ENCODE peak calls at places on chromosomes 1 and 21, in four cellular contexts. Y, E, X and A are unnamed samples.

GRCh38 chr1:179774033-179774432 is 30.9 kb downstream of the FAM163A start:
- DNase-seq in Y (no peak), E (no peak), X (no peak), A (no peak)

GRCh38 chr1:173580658-173581057 is 22.2 kb downstream of the SLC9C2 start:
- DNase-seq in Y (peak; percentile 50), E (no peak), X (no peak), A (no peak)

GRCh38 chr1:1907098-1907736 is 7.8 kb upstream of the CALML6 start:
- DNase-seq in Y (no peak), E (peak; percentile 73), X (peak; percentile 90), A (no peak)

GRCh38 chr1:63575340-63575826 is 17.8 kb upstream of the PGM1 start:
- DNase-seq in Y (peak; percentile 84), E (peak; percentile 32), X (peak; percentile 39), A (no peak)

GRCh38 chr1:107670397-107670796 is 294.6 kb downstream of the VAV3 start:
- DNase-seq in Y (no peak), E (no peak), X (no peak), A (no peak)

GRCh38 chr1:66253330-66253921 is 280.5 kb upstream of the SGIP1 start:
- DNase-seq in Y (peak; percentile 88), E (peak; percentile 76), X (peak; percentile 78), A (peak; percentile 52)

GRCh38 chr1:71796044-71796443 is 486.3 kb downstream of the NEGR1 start:
- DNase-seq in Y (peak; percentile 22), E (peak; percentile 12), X (peak; percentile 31), A (no peak)

GRCh38 chr1:44348046-44348628 is 6.9 kb downstream of the ERI3 start:
- DNase-seq in Y (no peak), E (no peak), X (no peak), A (no peak)

GRCh38 chr1:29505537-29506220 is 269.4 kb downstream of the PTPRU start:
- DNase-seq in Y (no peak), E (no peak), X (no peak), A (no peak)

GRCh38 chr1:70210820-70211219 is 5.4 kb upstream of the LRRC40 start:
- DNase-seq in Y (no peak), E (no peak), X (no peak), A (no peak)

GRCh38 chr1:67755619-67756018 is 70.6 kb downstream of the GADD45A start:
- DNase-seq in Y (peak; percentile 33), E (no peak), X (no peak), A (no peak)

GRCh38 chr1:97457446-97458089 is 463.3 kb downstream of the DPYD start:
- DNase-seq in Y (no peak), E (no peak), X (no peak), A (no peak)

GRCh38 chr1:184499626-184500025 is 112.8 kb downstream of the C1orf21 start:
- DNase-seq in Y (no peak), E (no peak), X (no peak), A (no peak)

GRCh38 chr1:175863291-175864050 is 120.1 kb upstream of the TNR start:
- DNase-seq in Y (no peak), E (no peak), X (no peak), A (no peak)

GRCh38 chr1:226674892-226675719 is 64.0 kb downstream of the ITPKB start:
- DNase-seq in Y (no peak), E (no peak), X (no peak), A (no peak)

GRCh38 chr1:16348414-16349182 is 3.7 kb downstream of the FBXO42 start:
- DNase-seq in Y (peak; percentile 61), E (peak; percentile 47), X (peak; percentile 79), A (no peak)

GRCh38 chr1:182962554-182963115 is 9.7 kb upstream of the SHCBP1L start:
- DNase-seq in Y (peak; percentile 80), E (peak; percentile 88), X (peak; percentile 96), A (peak; percentile 83)

GRCh38 chr1:151898519-151898991 is 10.8 kb downstream of the THEM4 start:
- DNase-seq in Y (no peak), E (no peak), X (no peak), A (no peak)

GRCh38 chr1:202811296-202812175 is 782 bp downstream of the PCAT6 start:
- DNase-seq in Y (no peak), E (peak; percentile 25), X (peak; percentile 44), A (no peak)

GRCh38 chr1:97384294-97384952 is 536.4 kb downstream of the DPYD start:
- DNase-seq in Y (peak; percentile 51), E (peak; percentile 51), X (peak; percentile 79), A (peak; percentile 36)

GRCh38 chr1:186828612-186829542 is at the start of gene PLA2G4A:
- DNase-seq in Y (peak; percentile 53), E (peak; percentile 78), X (peak; percentile 84), A (peak; percentile 22)

GRCh38 chr21:43280949-43281633 is 112.3 kb downstream of the CRYAA start:
- DNase-seq in Y (no peak), E (no peak), X (no peak), A (no peak)

GRCh38 chr1:220817907-220818306 is 31.2 kb downstream of the MTARC1 start:
- DNase-seq in Y (no peak), E (no peak), X (no peak), A (no peak)

GRCh38 chr1:23528245-23528978 is 2.6 kb downstream of the E2F2 start:
- DNase-seq in Y (peak; percentile 97), E (peak; percentile 91), X (peak; percentile 91), A (peak; percentile 44)

GRCh38 chr1:175679931-175680652 is 63.3 kb downstream of the TNR start:
- DNase-seq in Y (no peak), E (no peak), X (no peak), A (no peak)

GRCh38 chr1:168734271-168734670 is 5.3 kb upstream of the DPT start:
- DNase-seq in Y (no peak), E (no peak), X (no peak), A (no peak)

GRCh38 chr1:241551759-241552638 is 19.8 kb downstream of the KMO start:
- DNase-seq in Y (no peak), E (no peak), X (no peak), A (no peak)

GRCh38 chr1:71324671-71325297 is 243.9 kb upstream of the ZRANB2 start:
- DNase-seq in Y (no peak), E (no peak), X (no peak), A (no peak)

GRCh38 chr1:157154940-157155514 is 16.8 kb upstream of the ETV3 start:
- DNase-seq in Y (peak; percentile 43), E (peak; percentile 52), X (peak; percentile 47), A (no peak)

GRCh38 chr1:185170291-185170848 is 13.4 kb downstream of the SWT1 start:
- DNase-seq in Y (peak; percentile 58), E (peak; percentile 42), X (peak; percentile 62), A (no peak)

GRCh38 chr21:36717901-36718465 is 19.1 kb downstream of the SIM2 start:
- DNase-seq in Y (no peak), E (no peak), X (no peak), A (no peak)

GRCh38 chr1:168689726-168690602 is 39.0 kb downstream of the DPT start:
- DNase-seq in Y (peak; percentile 33), E (peak; percentile 67), X (peak; percentile 75), A (no peak)

GRCh38 chr1:37476087-37476452 is 1.7 kb downstream of the ZC3H12A start:
- DNase-seq in Y (no peak), E (no peak), X (no peak), A (no peak)

GRCh38 chr1:230301322-230301721 is 124.8 kb downstream of the PGBD5 start:
- DNase-seq in Y (no peak), E (no peak), X (no peak), A (no peak)

GRCh38 chr1:76766381-76766780 is 100.9 kb upstream of the ST6GALNAC5 start:
- DNase-seq in Y (no peak), E (no peak), X (no peak), A (no peak)

GRCh38 chr1:91717839-91718238 is 168.1 kb downstream of the TGFBR3 start:
- DNase-seq in Y (no peak), E (no peak), X (no peak), A (no peak)
- TF ChIP-seq CTCF in Y (no peak), E (no peak), X (no peak), A (no peak)

GRCh38 chr1:35650416-35650815 is 9.1 kb upstream of the PSMB2 start:
- DNase-seq in Y (no peak), E (no peak), X (no peak), A (no peak)

GRCh38 chr1:35642472-35642955 is 1.2 kb upstream of the PSMB2 start:
- DNase-seq in Y (no peak), E (no peak), X (no peak), A (no peak)

GRCh38 chr1:35641233-35641866 is at the start of gene PSMB2:
- DNase-seq in Y (peak; percentile 98), E (peak; percentile 95), X (peak; percentile 98), A (peak; percentile 86)

GRCh38 chr1:35644204-35644603 is 2.9 kb upstream of the PSMB2 start:
- DNase-seq in Y (no peak), E (no peak), X (no peak), A (no peak)

DNA sequence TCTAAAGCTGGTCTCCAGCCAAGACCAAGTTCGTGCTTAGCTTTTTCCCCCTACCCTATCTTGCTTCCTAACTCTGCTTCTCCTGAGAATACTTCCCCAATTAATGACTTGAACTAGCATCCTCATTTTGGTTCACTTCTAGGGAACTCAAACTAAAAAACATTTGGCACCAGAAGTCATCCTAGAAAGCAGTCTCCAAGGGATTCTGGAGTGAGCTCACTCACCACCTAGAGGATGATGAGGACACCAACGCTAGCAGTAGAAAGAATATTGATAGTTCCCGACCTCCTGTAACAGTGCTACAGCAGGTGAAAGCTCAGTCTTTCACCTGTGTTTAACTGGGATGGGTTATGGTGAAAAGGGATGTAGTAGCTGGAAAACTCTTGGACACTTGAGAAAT is 4.7 kb upstream of the PSMB2 start:
- DNase-seq in Y (peak; percentile 34), E (no peak), X (no peak), A (no peak)
- TF ChIP-seq CTCF in Y (peak; percentile 44), E (peak; percentile 27), X (peak; percentile 29), A (no peak)

DNA sequence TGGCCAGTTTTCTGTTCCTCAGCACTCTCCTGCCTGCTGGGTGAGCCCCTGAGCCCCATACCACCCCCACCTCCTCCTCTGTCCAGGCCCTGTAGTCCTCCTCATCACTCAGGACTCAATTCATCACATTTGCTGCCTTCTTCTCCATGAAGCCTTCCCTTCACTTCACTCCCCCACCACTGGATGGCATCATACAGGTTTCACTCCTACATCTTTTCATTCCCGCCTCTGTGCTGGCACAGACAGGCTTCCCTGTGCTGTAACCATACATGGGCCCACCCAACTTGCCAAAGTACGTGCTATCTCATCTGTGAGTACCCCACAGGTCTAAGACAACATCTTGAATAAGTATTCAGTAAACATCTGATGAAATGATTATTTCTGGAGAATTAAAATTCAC is 56.9 kb downstream of the SLC45A1 start:
- DNase-seq in Y (peak; percentile 66), E (peak; percentile 46), X (peak; percentile 67), A (no peak)
- TF ChIP-seq CTCF in Y (peak; percentile 78), E (peak; percentile 69), X (peak; percentile 69), A (peak; percentile 41)

GRCh38 chr1:58652351-58653184 is 47.3 kb downstream of the MYSM1 start:
- DNase-seq in Y (peak; percentile 84), E (peak; percentile 75), X (peak; percentile 90), A (peak; percentile 67)
- TF ChIP-seq CTCF in Y (peak; percentile 93), E (peak; percentile 81), X (peak; percentile 81), A (peak; percentile 72)

GRCh38 chr1:54671985-54672608 is 30.5 kb downstream of the MROH7 start:
- DNase-seq in Y (peak; percentile 76), E (peak; percentile 41), X (peak; percentile 66), A (peak; percentile 15)
- TF ChIP-seq CTCF in Y (peak; percentile 89), E (peak; percentile 94), X (peak; percentile 97), A (peak; percentile 93)